ENCODE peak calls at places on chromosomes 13 and 19, in five cellular contexts. One of them, this sample, is unnamed.
A peak's percentile ranks its signal among the peaks of the same experiment; 100 is the strongest.

GRCh38 chr13:44474122-44474910 is 100.7 kb downstream of the SERP2 start:
- DNase-seq in epithelial cell of prostate: no peak
- DNase-seq in skeletal muscle cell: no peak
- DNase-seq in kidney tubule cell: peak; percentile 21
- DNase-seq in NCI-H146: no peak
- DNase-seq in this sample: no peak

GRCh38 chr13:42110410-42111155 is 62.1 kb downstream of the DGKH start:
- DNase-seq in epithelial cell of prostate: no peak
- DNase-seq in kidney tubule cell: peak; percentile 82
- DNase-seq in skeletal muscle cell: peak; percentile 35
- DNase-seq in NCI-H146: peak; percentile 50
- DNase-seq in this sample: peak; percentile 82

GRCh38 chr13:84973661-84974060 is 825.6 kb downstream of the SLITRK6 start:
- DNase-seq in skeletal muscle cell: no peak
- DNase-seq in epithelial cell of prostate: no peak
- DNase-seq in kidney tubule cell: no peak
- DNase-seq in NCI-H146: no peak
- DNase-seq in this sample: no peak

GRCh38 chr13:25377244-25377962 is 5.6 kb downstream of the ATP8A2 start:
- DNase-seq in skeletal muscle cell: no peak
- DNase-seq in kidney tubule cell: peak; percentile 24
- DNase-seq in NCI-H146: no peak
- DNase-seq in epithelial cell of prostate: no peak
- DNase-seq in this sample: no peak

GRCh38 chr13:50873481-50873880 is 30.0 kb upstream of the DLEU7 start:
- DNase-seq in kidney tubule cell: no peak
- DNase-seq in NCI-H146: no peak
- DNase-seq in epithelial cell of prostate: no peak
- DNase-seq in skeletal muscle cell: no peak
- DNase-seq in this sample: no peak

GRCh38 chr19:16076958-16077611 is 790 bp downstream of the TPM4 start:
- DNase-seq in NCI-H146: peak; percentile 56
- DNase-seq in kidney tubule cell: peak; percentile 38
- DNase-seq in skeletal muscle cell: no peak
- DNase-seq in epithelial cell of prostate: no peak
- DNase-seq in this sample: peak; percentile 26

GRCh38 chr19:28427256-28428083 is 785.5 kb downstream of the UQCRFS1 start:
- DNase-seq in NCI-H146: no peak
- DNase-seq in epithelial cell of prostate: no peak
- DNase-seq in kidney tubule cell: peak; percentile 21
- DNase-seq in skeletal muscle cell: no peak
- DNase-seq in this sample: no peak

GRCh38 chr13:113491418-113491883 is 940 bp upstream of the DCUN1D2 start:
- DNase-seq in kidney tubule cell: peak; percentile 40
- DNase-seq in epithelial cell of prostate: no peak
- DNase-seq in skeletal muscle cell: no peak
- DNase-seq in NCI-H146: peak; percentile 65
- DNase-seq in this sample: no peak

GRCh38 chr13:48567521-48568331 is 34.8 kb upstream of the RCBTB2 start:
- DNase-seq in kidney tubule cell: no peak
- DNase-seq in skeletal muscle cell: peak; percentile 31
- DNase-seq in epithelial cell of prostate: no peak
- DNase-seq in NCI-H146: no peak
- DNase-seq in this sample: peak; percentile 77

GRCh38 chr19:58328999-58329398 is 2.2 kb downstream of the ZSCAN22 start:
- DNase-seq in NCI-H146: peak; percentile 35
- DNase-seq in epithelial cell of prostate: no peak
- DNase-seq in kidney tubule cell: no peak
- DNase-seq in skeletal muscle cell: no peak
- DNase-seq in this sample: no peak

GRCh38 chr13:110726726-110727125 is 13.2 kb downstream of the ING1 start:
- DNase-seq in kidney tubule cell: no peak
- DNase-seq in skeletal muscle cell: no peak
- DNase-seq in epithelial cell of prostate: no peak
- DNase-seq in NCI-H146: no peak
- DNase-seq in this sample: no peak

GRCh38 chr13:25371608-25372274 is at the start of gene ATP8A2:
- DNase-seq in epithelial cell of prostate: no peak
- DNase-seq in NCI-H146: peak; percentile 32
- DNase-seq in kidney tubule cell: no peak
- DNase-seq in skeletal muscle cell: no peak
- DNase-seq in this sample: no peak

GRCh38 chr13:102972191-102972590 is 94.0 kb downstream of the SLC10A2 start:
- DNase-seq in skeletal muscle cell: no peak
- DNase-seq in kidney tubule cell: no peak
- DNase-seq in NCI-H146: no peak
- DNase-seq in epithelial cell of prostate: no peak
- DNase-seq in this sample: no peak

GRCh38 chr19:17772172-17772571 is 20.9 kb downstream of the FCHO1 start:
- DNase-seq in skeletal muscle cell: no peak
- DNase-seq in kidney tubule cell: no peak
- DNase-seq in NCI-H146: no peak
- DNase-seq in epithelial cell of prostate: no peak
- DNase-seq in this sample: no peak

GRCh38 chr13:81058916-81059290 is 718.0 kb upstream of the SPRY2 start:
- DNase-seq in kidney tubule cell: peak; percentile 15
- DNase-seq in skeletal muscle cell: no peak
- DNase-seq in epithelial cell of prostate: no peak
- DNase-seq in NCI-H146: no peak
- DNase-seq in this sample: no peak

GRCh38 chr19:35730326-35730725 is 11.9 kb downstream of the IGFLR1 start:
- DNase-seq in epithelial cell of prostate: no peak
- DNase-seq in NCI-H146: no peak
- DNase-seq in kidney tubule cell: no peak
- DNase-seq in skeletal muscle cell: no peak
- DNase-seq in this sample: no peak

GRCh38 chr13:24063281-24063851 is 97.2 kb upstream of the SPATA13 start:
- DNase-seq in kidney tubule cell: no peak
- DNase-seq in NCI-H146: no peak
- DNase-seq in skeletal muscle cell: peak; percentile 39
- DNase-seq in epithelial cell of prostate: no peak
- DNase-seq in this sample: no peak

GRCh38 chr13:43293986-43294880 is 270.8 kb downstream of the DNAJC15 start:
- DNase-seq in kidney tubule cell: no peak
- DNase-seq in skeletal muscle cell: no peak
- DNase-seq in NCI-H146: no peak
- DNase-seq in epithelial cell of prostate: no peak
- DNase-seq in this sample: no peak

GRCh38 chr13:93963266-93964131 is 516.0 kb downstream of the DCT start:
- DNase-seq in skeletal muscle cell: peak; percentile 62
- DNase-seq in NCI-H146: peak; percentile 86
- DNase-seq in epithelial cell of prostate: no peak
- DNase-seq in kidney tubule cell: peak; percentile 67
- DNase-seq in this sample: no peak

GRCh38 chr13:41960195-41960699 is 662 bp downstream of the VWA8 start:
- DNase-seq in epithelial cell of prostate: no peak
- DNase-seq in kidney tubule cell: peak; percentile 50
- DNase-seq in skeletal muscle cell: no peak
- DNase-seq in NCI-H146: peak; percentile 9
- DNase-seq in this sample: no peak

GRCh38 chr13:98842074-98842473 is 89.6 kb upstream of the SLC15A1 start:
- DNase-seq in skeletal muscle cell: no peak
- DNase-seq in epithelial cell of prostate: no peak
- DNase-seq in NCI-H146: peak; percentile 95
- DNase-seq in kidney tubule cell: no peak
- DNase-seq in this sample: no peak

GRCh38 chr13:104466016-104466415 is 1399.8 kb upstream of the SLC10A2 start:
- DNase-seq in NCI-H146: no peak
- DNase-seq in epithelial cell of prostate: no peak
- DNase-seq in skeletal muscle cell: no peak
- DNase-seq in kidney tubule cell: no peak
- DNase-seq in this sample: no peak

GRCh38 chr19:18844806-18845329 is 13.1 kb downstream of the UPF1 start:
- DNase-seq in kidney tubule cell: no peak
- DNase-seq in epithelial cell of prostate: no peak
- DNase-seq in NCI-H146: no peak
- DNase-seq in skeletal muscle cell: no peak
- DNase-seq in this sample: no peak

GRCh38 chr19:47704024-47704423 is 9.2 kb upstream of the EHD2 start:
- DNase-seq in NCI-H146: no peak
- DNase-seq in epithelial cell of prostate: no peak
- DNase-seq in skeletal muscle cell: no peak
- DNase-seq in kidney tubule cell: no peak
- DNase-seq in this sample: no peak

GRCh38 chr13:106155411-106155810 is 380.1 kb downstream of the EFNB2 start:
- DNase-seq in skeletal muscle cell: no peak
- DNase-seq in kidney tubule cell: peak; percentile 87
- DNase-seq in NCI-H146: no peak
- DNase-seq in epithelial cell of prostate: no peak
- DNase-seq in this sample: no peak

GRCh38 chr13:66803759-66804456 is 426.2 kb downstream of the PCDH9 start:
- DNase-seq in skeletal muscle cell: no peak
- DNase-seq in epithelial cell of prostate: no peak
- DNase-seq in NCI-H146: peak; percentile 70
- DNase-seq in kidney tubule cell: no peak
- DNase-seq in this sample: peak; percentile 63

GRCh38 chr13:51895906-51896888 is 34.4 kb downstream of the CCDC70 start:
- DNase-seq in NCI-H146: peak; percentile 47
- DNase-seq in epithelial cell of prostate: no peak
- DNase-seq in kidney tubule cell: peak; percentile 58
- DNase-seq in skeletal muscle cell: peak; percentile 13
- DNase-seq in this sample: peak; percentile 57

GRCh38 chr13:27973291-27973690 is 4.2 kb upstream of the CDX2 start:
- DNase-seq in skeletal muscle cell: no peak
- DNase-seq in NCI-H146: no peak
- DNase-seq in epithelial cell of prostate: no peak
- DNase-seq in kidney tubule cell: no peak
- DNase-seq in this sample: no peak

GRCh38 chr13:24153979-24154378 is 6.5 kb upstream of the SPATA13 start:
- DNase-seq in kidney tubule cell: no peak
- DNase-seq in skeletal muscle cell: no peak
- DNase-seq in epithelial cell of prostate: no peak
- DNase-seq in NCI-H146: no peak
- DNase-seq in this sample: no peak

This sample was measured in pons.